ENCODE peak calls at places on chromosomes 12 and 14, in ten cellular contexts. R is HL-60, G is uterus, A is left lung, K is colonic mucosa, E is astrocyte of the spinal cord, U is lower leg skin, F is mammary epithelial cell, Y is neural progenitor cell, V is H1. N is an unnamed sample.

GRCh38 chr14:53943751-53944083 is 12.9 kb downstream of the BMP4 start:
- DNase-seq in R (no peak), U (no peak), F (no peak), Y (no peak), A (no peak), K (no peak), V (no peak), G (no peak), E (no peak), N (no peak)

GRCh38 chr12:11500861-11501230 is 105.5 kb upstream of the PRB2 start:
- DNase-seq in Y (no peak), R (no peak), U (no peak), V (no peak), E (no peak), K (no peak), G (no peak), F (no peak), A (no peak), N (no peak)

GRCh38 chr12:105555556-105555973 is 225.1 kb downstream of the C12orf75 start:
- DNase-seq in A (no peak), F (no peak), V (no peak), R (no peak), Y (no peak), G (no peak), U (no peak), E (no peak), K (no peak), N (no peak)

GRCh38 chr14:53041067-53041466 is 90.2 kb upstream of the FERMT2 start:
- DNase-seq in A (no peak), K (no peak), F (no peak), Y (no peak), V (no peak), E (no peak), G (no peak), U (no peak), R (no peak), N (no peak)

GRCh38 chr12:133057446-133057845 is 20.1 kb downstream of the ZNF84 start:
- DNase-seq in R (no peak), G (no peak), F (no peak), K (no peak), E (peak; percentile 30), V (no peak), Y (no peak), U (no peak), A (no peak), N (peak; percentile 8)

GRCh38 chr14:68407275-68407674 is 385.6 kb downstream of the ZFP36L1 start:
- DNase-seq in A (no peak), Y (no peak), G (no peak), F (no peak), R (no peak), K (no peak), U (no peak), V (no peak), E (no peak), N (no peak)

GRCh38 chr14:60655898-60656754 is 6.8 kb upstream of the SIX1 start:
- DNase-seq in K (no peak), U (no peak), E (peak; percentile 45), V (peak; percentile 67), F (no peak), G (no peak), R (no peak), Y (peak; percentile 59), A (no peak), N (no peak)

GRCh38 chr12:1706284-1707016 is 15.6 kb downstream of the ADIPOR2 start:
- DNase-seq in R (no peak), K (no peak), A (no peak), Y (no peak), F (no peak), U (no peak), V (no peak), E (no peak), G (no peak), N (peak; percentile 28)

GRCh38 chr12:97801471-97802045 is 339.0 kb downstream of the RMST start:
- DNase-seq in U (no peak), E (no peak), F (no peak), A (no peak), Y (no peak), G (no peak), R (peak; percentile 57), K (no peak), V (no peak), N (no peak)

GRCh38 chr14:73250781-73251500 is 13.6 kb downstream of the PAPLN start:
- DNase-seq in A (peak; percentile 33), V (no peak), K (no peak), G (no peak), Y (no peak), F (no peak), U (no peak), E (no peak), R (no peak), N (no peak)

GRCh38 chr14:90274808-90275454 is 18.6 kb downstream of the PSMC1 start:
- DNase-seq in K (no peak), G (no peak), E (peak; percentile 76), U (peak; percentile 66), A (no peak), F (peak; percentile 69), R (no peak), Y (no peak), V (no peak), N (peak; percentile 82)

GRCh38 chr14:64762044-64763034 is 58.1 kb downstream of the PLEKHG3 start:
- DNase-seq in U (no peak), Y (peak; percentile 53), E (peak; percentile 93), F (peak; percentile 92), V (no peak), K (peak; percentile 89), A (peak; percentile 69), R (no peak), G (peak; percentile 91), N (peak; percentile 96)

GRCh38 chr12:6241495-6241894 is 41.3 kb downstream of the CD9 start:
- DNase-seq in Y (no peak), V (no peak), A (peak; percentile 77), R (no peak), K (peak; percentile 84), U (no peak), F (no peak), E (no peak), G (no peak), N (no peak)

GRCh38 chr12:119695034-119695433 is 27.1 kb downstream of the PRKAB1 start:
- DNase-seq in G (no peak), R (no peak), A (no peak), Y (peak; percentile 54), V (peak; percentile 47), F (no peak), E (no peak), K (no peak), U (no peak), N (peak; percentile 23)

GRCh38 chr12:20282411-20282810 is 85.9 kb upstream of the PDE3A start:
- DNase-seq in K (no peak), U (no peak), E (no peak), G (no peak), R (no peak), A (no peak), V (no peak), F (no peak), Y (no peak), N (peak; percentile 29)

GRCh38 chr12:54549774-54550451 is 512 bp downstream of the PDE1B start:
- DNase-seq in A (no peak), Y (peak; percentile 66), E (no peak), K (no peak), V (no peak), R (no peak), F (peak; percentile 71), U (no peak), G (no peak), N (no peak)

GRCh38 chr14:77649326-77649725 is 32.9 kb upstream of the SPTLC2 start:
- DNase-seq in A (no peak), E (no peak), F (no peak), Y (no peak), R (no peak), G (no peak), K (no peak), V (no peak), U (no peak), N (peak; percentile 20)
- H3K4me3 ChIP-seq in A (no peak overlapping the region), E (no peak overlapping the region), F (no peak overlapping the region), Y (no peak overlapping the region), R (no peak overlapping the region), G (no peak overlapping the region), K (no peak overlapping the region), V (no peak overlapping the region), U (no peak overlapping the region), N (no peak overlapping the region)

DNA sequence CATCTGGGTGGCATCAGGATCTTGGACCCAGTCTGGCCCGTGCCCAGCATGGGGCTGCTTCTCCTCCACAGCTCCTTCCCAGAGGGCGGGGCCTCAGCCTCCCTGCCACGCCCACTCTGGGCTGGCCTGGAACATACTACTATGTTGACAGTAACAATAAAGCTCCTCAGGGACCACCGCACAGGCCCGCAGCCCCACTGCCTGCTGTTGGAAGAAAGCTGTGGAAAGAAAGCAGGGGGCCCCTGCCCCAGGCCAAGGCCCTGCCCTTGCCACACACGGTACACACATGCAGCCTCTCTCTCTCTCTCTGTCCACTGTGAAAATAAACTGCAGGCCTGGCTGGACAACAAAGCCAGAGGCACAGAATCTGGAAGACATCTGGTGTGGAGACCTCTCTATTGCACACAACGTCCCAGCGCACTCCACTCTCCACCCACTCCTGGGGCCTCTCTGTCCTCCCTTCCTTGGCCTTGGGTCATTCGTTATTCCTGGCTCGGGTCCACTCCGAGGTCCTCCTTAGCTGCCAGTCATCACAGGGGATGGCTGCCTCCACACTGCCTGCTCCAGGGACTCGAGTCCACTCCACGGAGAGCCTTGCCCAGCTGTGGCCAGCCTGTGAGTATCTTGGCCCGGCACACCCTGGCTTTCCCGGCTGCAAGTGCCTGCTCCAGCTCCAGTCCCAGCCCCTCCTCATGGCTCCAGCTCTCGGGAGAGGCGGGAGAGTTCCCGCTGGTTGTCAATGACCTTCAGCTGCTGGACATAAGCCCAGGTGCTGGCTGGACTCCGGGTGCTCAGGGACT is 11.8 kb upstream of the ENDOU start:
- DNase-seq in K (peak; percentile 65), F (no peak), V (no peak), G (peak; percentile 89), U (peak; percentile 92), R (no peak), Y (no peak), A (peak; percentile 87), E (peak; percentile 61), N (peak; percentile 83)
- TF ChIP-seq CTCF in K (no peak), F (no peak), V (no peak), G (no peak), U (no peak), R (no peak), Y (no peak), A (no peak), E (no peak), N (no peak)

DNA sequence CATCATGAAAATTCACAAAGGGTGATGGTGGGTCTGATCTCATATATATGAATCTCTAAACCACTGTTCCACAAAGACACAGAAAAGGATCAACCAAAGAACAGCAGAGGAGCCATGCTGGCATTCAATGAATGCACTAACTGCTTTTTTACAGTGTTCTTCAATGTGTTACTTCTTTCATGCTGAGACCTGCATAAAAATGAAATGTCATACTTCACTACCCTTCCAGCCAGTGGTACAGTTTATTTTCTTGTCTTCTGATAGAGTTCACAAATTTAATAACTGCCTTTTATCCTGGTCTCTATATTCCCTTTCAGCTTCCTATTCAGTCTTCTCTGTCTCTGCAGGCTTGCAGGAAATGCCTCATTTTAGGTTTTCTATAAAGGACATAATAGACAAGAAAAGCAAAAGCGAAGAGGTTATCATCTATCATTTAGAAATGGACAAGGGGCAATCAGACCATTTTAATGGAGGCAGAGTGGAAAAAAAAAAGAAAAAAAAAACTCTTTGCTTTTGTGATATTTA is 836.7 kb upstream of the FOXG1 start:
- DNase-seq in R (no peak), A (no peak), U (no peak), V (no peak), F (no peak), E (no peak), G (no peak), Y (no peak), K (no peak), N (no peak)
- H3K4me3 ChIP-seq in R (no peak overlapping the region), A (no peak overlapping the region), U (no peak overlapping the region), V (no peak overlapping the region), F (no peak overlapping the region), E (no peak overlapping the region), G (no peak overlapping the region), Y (no peak overlapping the region), K (no peak overlapping the region), N (no peak overlapping the region)

GRCh38 chr12:96070670-96071279 is 35.4 kb upstream of the LTA4H start:
- DNase-seq in U (peak; percentile 65), Y (peak; percentile 72), F (peak; percentile 25), A (no peak), R (no peak), K (no peak), G (no peak), E (peak; percentile 25), V (peak; percentile 54), N (peak; percentile 29)
- TF ChIP-seq CTCF in U (no peak), Y (peak; percentile 28), F (peak; percentile 44), A (no peak), R (no peak), K (no peak), G (no peak), E (no peak), V (peak; percentile 34), N (peak; percentile 14)